ENCODE peak calls at places on chromosomes 7 and 10, in six cellular contexts. T is aorta; I is CD8-positive, alpha-beta memory T cell; U is body of pancreas; P is GM23338; E is neural progenitor cell. G is an unnamed sample.
A peak's percentile ranks its signal among the peaks of the same experiment; 100 is the strongest.

GRCh38 chr7:93620864-93621263 is 46.3 kb upstream of the CALCR start:
- DNase-seq in T (no peak), I (no peak), U (no peak), P (no peak), E (no peak), G (no peak)

GRCh38 chr10:85646312-85646711 is 720.3 kb downstream of the GRID1 start:
- DNase-seq in T (no peak), I (no peak), U (no peak), P (no peak), E (no peak), G (no peak)

GRCh38 chr7:51240868-51241267 is 75.7 kb downstream of the COBL start:
- DNase-seq in T (no peak), I (no peak), U (no peak), P (no peak), E (no peak), G (no peak)

GRCh38 chr10:110448682-110449418 is 48.9 kb upstream of the DUSP5 start:
- DNase-seq in T (no peak), I (no peak), U (no peak), P (no peak), E (no peak), G (no peak)

GRCh38 chr10:5897504-5897903 is 7.5 kb downstream of the FBH1 start:
- DNase-seq in T (no peak), I (no peak), U (no peak), P (no peak), E (no peak), G (no peak)

GRCh38 chr7:155303897-155304296 is 6.2 kb downstream of the INSIG1 start:
- DNase-seq in T (no peak), I (no peak), U (no peak), P (no peak), E (no peak), G (no peak)

GRCh38 chr7:158020706-158021095 is 566.9 kb downstream of the PTPRN2 start:
- DNase-seq in T (peak; percentile 31), I (no peak), U (no peak), P (no peak), E (no peak), G (no peak)

GRCh38 chr7:19242246-19242645 is 97.0 kb upstream of the FERD3L start:
- DNase-seq in T (no peak), I (no peak), U (no peak), P (no peak), E (peak; percentile 13), G (no peak)

GRCh38 chr10:14334771-14335170 is 4.0 kb upstream of the FRMD4A start:
- DNase-seq in T (no peak), I (no peak), U (no peak), P (no peak), E (no peak), G (no peak)

GRCh38 chr7:4808565-4808964 is 33.1 kb downstream of the AP5Z1 start:
- DNase-seq in T (no peak), I (no peak), U (no peak), P (no peak), E (no peak), G (no peak)

GRCh38 chr7:97732567-97733275 is 835 bp downstream of the TAC1 start:
- DNase-seq in T (peak; percentile 63), I (no peak), U (no peak), P (peak; percentile 47), E (peak; percentile 45), G (no peak)

GRCh38 chr7:29424295-29424983 is 139.2 kb upstream of the PRR15 start:
- DNase-seq in T (no peak), I (no peak), U (no peak), P (no peak), E (no peak), G (no peak)

GRCh38 chr7:47381132-47381495 is 200.8 kb downstream of the TNS3 start:
- DNase-seq in T (no peak), I (no peak), U (no peak), P (no peak), E (peak; percentile 53), G (no peak)

GRCh38 chr10:24894309-24894708 is 58.1 kb downstream of the PRTFDC1 start:
- DNase-seq in T (no peak), I (peak; percentile 12), U (no peak), P (no peak), E (no peak), G (no peak)

GRCh38 chr10:86674912-86675311 is 6.6 kb downstream of the LDB3 start:
- DNase-seq in T (no peak), I (no peak), U (no peak), P (no peak), E (no peak), G (peak; percentile 87)

GRCh38 chr10:86681047-86681446 is 12.7 kb downstream of the LDB3 start:
- DNase-seq in T (peak; percentile 90), I (no peak), U (peak; percentile 37), P (no peak), E (no peak), G (no peak)

GRCh38 chr10:86682675-86683074 is 14.4 kb downstream of the LDB3 start:
- DNase-seq in T (no peak), I (no peak), U (no peak), P (no peak), E (no peak), G (no peak)

GRCh38 chr10:86681722-86682386 is 13.5 kb downstream of the LDB3 start:
- DNase-seq in T (no peak), I (no peak), U (no peak), P (no peak), E (no peak), G (no peak)

GRCh38 chr10:86678999-86679792 is 10.9 kb downstream of the LDB3 start:
- DNase-seq in T (peak; percentile 69), I (no peak), U (no peak), P (no peak), E (no peak), G (no peak)
- H3K4me1 ChIP-seq in T (no peaks in the 10 kb centered on the region), I (no peaks in the 10 kb centered on the region), U (peaks cover 2% of the 10 kb centered on the region), P (no peaks in the 10 kb centered on the region), E (peaks cover 8% of the 10 kb centered on the region), G (peaks cover 96% of the 10 kb centered on the region)

GRCh38 chr10:133238066-133238804 is 580 bp downstream of the VENTX start:
- DNase-seq in T (no peak), I (no peak), U (no peak), P (peak; percentile 56), E (peak; percentile 53), G (no peak)
- H3K27ac ChIP-seq in T (no peak overlapping the region), I (no peak overlapping the region), U (no peak overlapping the region), P (no peak overlapping the region), E (no peak overlapping the region), G (no peak overlapping the region)

DNA sequence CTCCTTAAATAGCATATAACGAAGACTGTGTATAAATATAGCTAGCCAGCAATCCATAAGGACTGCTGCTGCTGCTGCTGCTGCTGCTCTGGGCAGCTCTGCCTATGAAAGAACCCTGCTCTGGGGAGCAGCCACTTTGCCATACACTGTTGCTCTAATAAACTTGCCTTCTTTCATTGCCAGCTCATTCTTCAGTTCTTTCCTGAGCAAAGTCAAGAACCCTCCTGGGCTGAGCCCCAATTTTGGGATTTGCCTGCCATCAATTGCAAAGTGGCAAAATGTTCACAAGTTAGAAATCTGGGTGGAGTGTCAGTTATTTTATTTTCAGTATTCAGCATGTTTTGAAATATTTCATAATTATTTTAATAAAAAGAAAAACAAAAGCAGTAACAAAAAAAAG is 694.4 kb downstream of the SUGCT start:
- DNase-seq in T (no peak), I (no peak), U (no peak), P (no peak), E (no peak), G (no peak)
- H3K4me1 ChIP-seq in T (peaks cover 5% of the 10 kb centered on the region), I (no peaks in the 10 kb centered on the region), U (no peaks in the 10 kb centered on the region), P (peaks cover 32% of the 10 kb centered on the region), E (peaks cover 30% of the 10 kb centered on the region), G (no peaks in the 10 kb centered on the region)

GRCh38 chr7:16934947-16935742 is 53.4 kb upstream of the AGR3 start:
- DNase-seq in T (no peak), I (no peak), U (peak; percentile 55), P (no peak), E (no peak), G (no peak)
- H3K27ac ChIP-seq in T (no peak overlapping the region), I (no peak overlapping the region), U (peak overlapping the region; percentile 17), P (no peak overlapping the region), E (no peak overlapping the region), G (no peak overlapping the region)

GRCh38 chr10:71888623-71889387 is 37.8 kb upstream of the PSAP start:
- DNase-seq in T (peak; percentile 94), I (no peak), U (peak; percentile 52), P (peak; percentile 82), E (peak; percentile 71), G (peak; percentile 77)

GRCh38 chr10:71891437-71891836 is 40.4 kb upstream of the PSAP start:
- DNase-seq in T (no peak), I (no peak), U (no peak), P (no peak), E (no peak), G (no peak)

GRCh38 chr10:71893258-71893815 is 42.3 kb upstream of the PSAP start:
- DNase-seq in T (no peak), I (no peak), U (no peak), P (no peak), E (no peak), G (no peak)

GRCh38 chr10:71889388-71889987 is 38.4 kb upstream of the PSAP start:
- DNase-seq in T (no peak), I (no peak), U (no peak), P (peak; percentile 25), E (no peak), G (no peak)

GRCh38 chr10:71893920-71894319 is 42.9 kb upstream of the PSAP start:
- DNase-seq in T (no peak), I (no peak), U (no peak), P (no peak), E (no peak), G (no peak)
- H3K4me1 ChIP-seq in T (no peaks in the 10 kb centered on the region), I (peaks cover 5% of the 10 kb centered on the region), U (peaks cover 8% of the 10 kb centered on the region), P (peaks cover 2% of the 10 kb centered on the region), E (no peaks in the 10 kb centered on the region), G (peaks cover 5% of the 10 kb centered on the region)

GRCh38 chr10:133528296-133528844 is 1.2 kb downstream of the CYP2E1 start:
- DNase-seq in T (no peak), I (no peak), U (no peak), P (peak; percentile 32), E (no peak), G (no peak)

GRCh38 chr10:133530506-133530905 is 3.3 kb downstream of the CYP2E1 start:
- DNase-seq in T (no peak), I (no peak), U (no peak), P (no peak), E (no peak), G (no peak)

GRCh38 chr10:133529576-133529946 is 2.4 kb downstream of the CYP2E1 start:
- DNase-seq in T (no peak), I (no peak), U (no peak), P (peak; percentile 5), E (no peak), G (no peak)

GRCh38 chr10:133527779-133528271 is 662 bp downstream of the CYP2E1 start:
- DNase-seq in T (no peak), I (no peak), U (peak; percentile 59), P (peak; percentile 14), E (no peak), G (no peak)

GRCh38 chr10:133528845-133529575 is 1.8 kb downstream of the CYP2E1 start:
- DNase-seq in T (no peak), I (no peak), U (peak; percentile 35), P (peak; percentile 52), E (no peak), G (no peak)
- H3K27ac ChIP-seq in T (no peak overlapping the region), I (no peak overlapping the region), U (no peak overlapping the region), P (no peak overlapping the region), E (no peak overlapping the region), G (no peak overlapping the region)

GRCh38 chr7:134300988-134301387 is 15.7 kb downstream of the SLC35B4 start:
- DNase-seq in T (no peak), I (no peak), U (no peak), P (no peak), E (no peak), G (no peak)
- H3K4me1 ChIP-seq in T (no peaks in the 10 kb centered on the region), I (no peaks in the 10 kb centered on the region), U (no peaks in the 10 kb centered on the region), P (peaks cover 12% of the 10 kb centered on the region), E (no peaks in the 10 kb centered on the region), G (no peaks in the 10 kb centered on the region)

G was measured in gastrocnemius medialis.